ENCODE peak calls at places on chromosomes 11 and 22, in nine cellular contexts. V is AG08396; S is GF-D8; K is IMR-90; M is CD4-positive, alpha-beta memory T cell; Y is NCI-H1436; X is activated T-cell treated with anti-CD3 and anti-CD28 coated beads, Interleukin-2, amount 50 U/mL, for 72 hours; P is NCI-H460; H is NCI-H524. W is an unnamed sample.
A peak's percentile ranks its signal among the peaks of the same experiment; 100 is the strongest.

GRCh38 chr11:23931443-23931842 is 565.4 kb upstream of the LUZP2 start:
- DNase-seq in V (no peak), S (no peak), K (no peak), M (no peak), Y (no peak), X (no peak), P (no peak), H (no peak), W (no peak)

GRCh38 chr11:119101367-119101758 is 290 bp downstream of the DPAGT1 start:
- DNase-seq in V (peak; percentile 34), S (peak; percentile 51), K (no peak), M (no peak), Y (no peak), X (peak; percentile 61), P (no peak), H (no peak), W (no peak)

GRCh38 chr11:46380340-46381045 is 976 bp upstream of the MDK start:
- DNase-seq in V (peak; percentile 82), S (no peak), K (no peak), M (peak; percentile 52), Y (peak; percentile 38), X (peak; percentile 79), P (no peak), H (no peak), W (no peak)

GRCh38 chr11:29280452-29280851 is 736.4 kb downstream of the KCNA4 start:
- DNase-seq in V (no peak), S (no peak), K (peak; percentile 25), M (no peak), Y (no peak), X (no peak), P (no peak), H (no peak), W (no peak)

GRCh38 chr11:59191095-59191494 is 19.2 kb downstream of the DTX4 start:
- DNase-seq in V (no peak), S (no peak), K (no peak), M (no peak), Y (no peak), X (no peak), P (no peak), H (no peak), W (no peak)

GRCh38 chr11:104134760-104135159 is 29.2 kb downstream of the PDGFD start:
- DNase-seq in V (peak; percentile 12), S (no peak), K (peak; percentile 57), M (no peak), Y (no peak), X (no peak), P (no peak), H (no peak), W (no peak)

GRCh38 chr22:46421272-46421671 is 85.8 kb downstream of the TRMU start:
- DNase-seq in V (no peak), S (no peak), K (no peak), M (peak; percentile 16), Y (no peak), X (no peak), P (no peak), H (no peak), W (no peak)

GRCh38 chr11:56491270-56491669 is at the start of gene OR5M8:
- DNase-seq in V (no peak), S (no peak), K (no peak), M (no peak), Y (no peak), X (no peak), P (no peak), H (no peak), W (no peak)

GRCh38 chr11:46951864-46952263 is 15.3 kb downstream of the CSTPP1 start:
- DNase-seq in V (no peak), S (no peak), K (peak; percentile 56), M (no peak), Y (no peak), X (no peak), P (no peak), H (no peak), W (no peak)

GRCh38 chr11:45446426-45446825 is 160.3 kb upstream of the SYT13 start:
- DNase-seq in V (no peak), S (no peak), K (no peak), M (no peak), Y (no peak), X (no peak), P (no peak), H (no peak), W (no peak)

GRCh38 chr22:44371741-44372525 is 59.2 kb upstream of the SHISAL1 start:
- DNase-seq in V (no peak), S (no peak), K (no peak), M (no peak), Y (no peak), X (no peak), P (no peak), H (no peak), W (no peak)

GRCh38 chr22:20475115-20475436 is 20.5 kb downstream of the KLHL22 start:
- DNase-seq in V (no peak), S (no peak), K (no peak), M (no peak), Y (no peak), X (no peak), P (no peak), H (no peak), W (no peak)

GRCh38 chr11:86115542-86116385 is 46.9 kb upstream of the PICALM start:
- DNase-seq in V (peak; percentile 20), S (no peak), K (peak; percentile 62), M (no peak), Y (no peak), X (no peak), P (no peak), H (no peak), W (no peak)

GRCh38 chr22:29820941-29821789 is 16.9 kb downstream of the ASCC2 start:
- DNase-seq in V (peak; percentile 59), S (peak; percentile 78), K (peak; percentile 98), M (no peak), Y (peak; percentile 20), X (peak; percentile 66), P (no peak), H (peak; percentile 46), W (no peak)

GRCh38 chr22:27150530-27150909 is 493.1 kb downstream of the MIAT start:
- DNase-seq in V (no peak), S (no peak), K (no peak), M (no peak), Y (no peak), X (no peak), P (no peak), H (no peak), W (no peak)

GRCh38 chr11:88420165-88420781 is 82.7 kb upstream of the CTSC start:
- DNase-seq in V (no peak), S (peak; percentile 64), K (peak; percentile 78), M (no peak), Y (no peak), X (no peak), P (no peak), H (no peak), W (no peak)

GRCh38 chr11:66886671-66887221 is 29.9 kb downstream of the LRFN4 start:
- DNase-seq in V (no peak), S (no peak), K (peak; percentile 18), M (no peak), Y (no peak), X (no peak), P (peak; percentile 35), H (no peak), W (no peak)

GRCh38 chr22:48948575-48949170 is 879.0 kb downstream of the BRD1 start:
- DNase-seq in V (no peak), S (no peak), K (no peak), M (no peak), Y (no peak), X (no peak), P (no peak), H (no peak), W (no peak)

GRCh38 chr11:46615756-46616155 is 1.3 kb downstream of the HARBI1 start:
- DNase-seq in V (peak; percentile 53), S (no peak), K (peak; percentile 54), M (no peak), Y (no peak), X (no peak), P (no peak), H (no peak), W (no peak)

GRCh38 chr11:91926967-91927366 is 297.7 kb upstream of the FAT3 start:
- DNase-seq in V (no peak), S (no peak), K (no peak), M (no peak), Y (no peak), X (no peak), P (no peak), H (no peak), W (no peak)

GRCh38 chr11:3627291-3627690 is 14.5 kb downstream of the ART5 start:
- DNase-seq in V (peak; percentile 75), S (no peak), K (peak; percentile 81), M (no peak), Y (no peak), X (no peak), P (no peak), H (no peak), W (no peak)

GRCh38 chr22:36359172-36359973 is 28.4 kb downstream of the MYH9 start:
- DNase-seq in V (no peak), S (no peak), K (no peak), M (no peak), Y (peak; percentile 68), X (no peak), P (no peak), H (no peak), W (no peak)

GRCh38 chr11:44607987-44608386 is 42.5 kb downstream of the CD82 start:
- DNase-seq in V (peak; percentile 37), S (no peak), K (peak; percentile 80), M (no peak), Y (no peak), X (no peak), P (no peak), H (no peak), W (no peak)

GRCh38 chr22:49331223-49331815 is 496.4 kb downstream of the BRD1 start:
- DNase-seq in V (no peak), S (no peak), K (no peak), M (no peak), Y (no peak), X (no peak), P (no peak), H (no peak), W (no peak)

GRCh38 chr22:48711669-48712068 is 1116.0 kb downstream of the BRD1 start:
- DNase-seq in V (no peak), S (no peak), K (no peak), M (no peak), Y (no peak), X (no peak), P (no peak), H (no peak), W (no peak)

GRCh38 chr22:28014141-28015055 is 95.3 kb upstream of the PITPNB start:
- DNase-seq in V (no peak), S (no peak), K (no peak), M (no peak), Y (peak; percentile 62), X (no peak), P (no peak), H (no peak), W (no peak)